ENCODE peak calls at places on chromosomes 7 and 10, in nine cellular contexts. A is breast epithelium, K is stomach, J is HCT116, Z is sigmoid colon, U is spleen, I is K562, R is transverse colon, W is H1. L is an unnamed sample.

GRCh38 chr7:116780966-116781365 is 81.4 kb upstream of the CAPZA2 start:
- DNase-seq in J (no peak), R (peak; percentile 60), I (no peak), U (no peak), Z (no peak), W (no peak), A (peak; percentile 61), K (peak; percentile 85), L (no peak)

GRCh38 chr7:99201027-99201426 is 6.9 kb downstream of the KPNA7 start:
- DNase-seq in J (no peak), A (no peak), K (no peak), I (no peak), W (no peak), U (no peak), R (no peak), Z (no peak), L (no peak)

GRCh38 chr7:30474893-30475292 is 3.7 kb downstream of the NOD1 start:
- DNase-seq in Z (peak; percentile 72), K (no peak), R (no peak), I (no peak), J (no peak), U (no peak), W (no peak), A (no peak), L (no peak)

GRCh38 chr10:61897671-61898434 is 3.6 kb upstream of the ARID5B start:
- DNase-seq in R (peak; percentile 54), A (no peak), Z (peak; percentile 70), K (peak; percentile 55), J (no peak), U (no peak), W (no peak), I (no peak), L (no peak)

GRCh38 chr7:90824386-90825307 is 228.5 kb downstream of the CDK14 start:
- DNase-seq in U (no peak), J (no peak), R (no peak), W (no peak), I (no peak), Z (no peak), K (no peak), A (no peak), L (no peak)

GRCh38 chr7:23685770-23686169 is 5.8 kb downstream of the FAM221A start:
- DNase-seq in R (no peak), U (no peak), Z (no peak), J (no peak), I (no peak), A (no peak), K (no peak), W (no peak), L (no peak)

GRCh38 chr7:50664937-50665336 is 99.7 kb upstream of the DDC start:
- DNase-seq in U (no peak), A (no peak), K (no peak), Z (no peak), R (no peak), W (no peak), I (no peak), J (no peak), L (no peak)

GRCh38 chr10:132523561-132524442 is 13.8 kb upstream of the INPP5A start:
- DNase-seq in I (no peak), A (peak; percentile 14), K (no peak), Z (peak; percentile 61), W (no peak), R (peak; percentile 6), U (peak; percentile 64), J (no peak), L (no peak)

GRCh38 chr7:66146701-66147100 is 32.1 kb downstream of the CRCP start:
- DNase-seq in Z (no peak), U (no peak), K (no peak), J (no peak), A (no peak), W (no peak), R (no peak), I (no peak), L (no peak)

GRCh38 chr7:37445064-37445723 is 3.5 kb downstream of the ELMO1 start:
- DNase-seq in K (no peak), Z (no peak), R (no peak), J (no peak), A (no peak), I (no peak), W (no peak), U (no peak), L (no peak)

DNA sequence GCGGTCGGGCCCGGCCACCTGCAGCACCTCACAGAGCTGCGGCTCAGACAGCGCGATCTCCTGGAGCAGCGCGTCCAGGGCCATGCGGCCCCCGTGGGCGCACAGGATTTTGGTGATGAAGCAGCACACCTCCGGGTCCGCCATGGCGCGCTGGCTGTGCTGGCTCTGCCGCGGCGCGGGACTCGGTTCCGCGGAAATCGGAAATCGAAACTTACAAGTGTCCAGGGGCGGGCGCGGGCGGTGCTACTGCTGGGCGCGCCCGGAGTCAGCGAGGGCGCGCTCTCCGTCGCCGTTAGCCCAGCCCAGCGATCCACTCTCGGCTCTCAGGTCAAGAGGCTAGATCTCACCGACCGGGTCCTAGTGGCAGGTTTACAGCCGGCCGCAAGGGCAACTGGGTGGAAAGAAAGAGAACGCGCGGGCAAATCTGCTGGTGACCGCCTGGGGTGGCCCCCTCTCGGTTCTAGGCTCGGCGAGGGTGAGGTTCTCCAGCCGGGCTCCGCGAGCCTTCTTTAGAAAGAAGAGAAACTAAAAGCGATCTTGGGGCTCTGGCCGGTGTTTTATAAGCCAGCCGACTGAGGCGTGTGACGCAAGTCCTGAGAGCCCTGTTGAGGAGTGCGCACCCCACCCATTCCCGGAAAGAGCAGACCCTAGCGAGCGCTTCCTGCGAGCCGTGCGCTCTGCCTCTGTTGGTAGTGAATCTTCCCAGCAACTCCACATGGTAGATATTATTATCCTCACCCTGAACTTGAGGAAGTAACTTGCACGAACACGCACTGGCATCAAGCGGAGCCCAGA is at the start of gene ZC3HAV1:
- DNase-seq in A (peak; percentile 80), R (peak; percentile 91), K (peak; percentile 88), Z (peak; percentile 96), J (peak; percentile 50), I (peak; percentile 87), U (peak; percentile 97), W (no peak), L (peak; percentile 82)
- TF ChIP-seq POLR2A in A (peak; percentile 49), R (peak; percentile 91), K (no peak), Z (peak; percentile 52), J (peak; percentile 34), I (peak; percentile 93), U (no peak), W (peak; percentile 61), L (peak; percentile 92)

GRCh38 chr7:36116347-36117200 is 36.5 kb upstream of the EEPD1 start:
- DNase-seq in K (no peak), R (no peak), J (peak; percentile 56), U (no peak), Z (no peak), A (no peak), I (no peak), W (no peak), L (no peak)

GRCh38 chr7:36118344-36118743 is 34.7 kb upstream of the EEPD1 start:
- DNase-seq in J (no peak), I (no peak), Z (no peak), A (no peak), W (no peak), K (no peak), U (no peak), R (no peak), L (no peak)

GRCh38 chr7:36117201-36117840 is 35.7 kb upstream of the EEPD1 start:
- DNase-seq in W (no peak), J (no peak), R (no peak), K (no peak), U (no peak), Z (no peak), I (no peak), A (no peak), L (no peak)

GRCh38 chr7:36114355-36114754 is 38.7 kb upstream of the EEPD1 start:
- DNase-seq in J (no peak), A (no peak), R (no peak), I (no peak), Z (no peak), U (no peak), K (no peak), W (no peak), L (no peak)

GRCh38 chr7:36115448-36116321 is 37.4 kb upstream of the EEPD1 start:
- DNase-seq in Z (peak; percentile 80), U (no peak), R (peak; percentile 78), A (no peak), J (peak; percentile 90), W (no peak), I (no peak), K (peak; percentile 75), L (peak; percentile 45)
- TF ChIP-seq POLR2AphosphoS5 in Z (no peak), U (no peak), R (no peak), A (no peak), J (peak; percentile 57), W (no peak), I (no peak), K (no peak), L (peak; percentile 55)

DNA sequence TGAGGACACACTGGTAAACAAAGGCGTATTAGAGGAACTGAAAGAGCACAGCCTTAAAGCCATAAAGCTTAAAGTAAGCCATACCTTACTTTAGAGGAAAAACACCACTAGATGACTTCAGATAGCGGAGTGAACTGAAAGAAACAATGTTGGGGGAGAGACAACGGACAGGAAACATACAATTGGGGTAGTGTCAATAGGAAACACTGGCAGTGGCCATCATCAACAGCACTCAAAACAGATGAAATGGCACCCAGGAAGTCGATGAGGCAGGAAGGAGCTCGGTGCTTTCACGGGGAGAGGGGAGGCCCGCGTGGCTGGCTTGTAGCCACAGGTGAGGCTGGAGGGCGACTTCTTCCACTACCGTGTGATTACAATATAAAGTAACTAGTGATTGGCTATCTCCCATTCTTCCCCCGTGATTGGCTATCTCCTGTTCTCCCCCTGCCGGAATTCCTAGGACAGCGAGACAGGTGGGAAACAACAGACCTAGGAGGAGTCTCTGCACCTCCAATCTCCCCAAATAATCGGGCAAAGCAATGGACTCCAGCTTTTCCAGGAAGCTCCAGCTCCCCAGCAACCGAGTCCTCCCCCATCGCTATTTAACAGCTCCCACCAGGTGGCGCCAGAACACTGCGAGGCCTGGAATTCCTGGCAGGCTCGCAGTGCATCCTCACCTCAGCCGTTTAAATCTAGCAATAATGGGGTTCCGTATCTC is 2.4 kb upstream of the TAS2R38 start:
- DNase-seq in U (peak; percentile 93), W (peak; percentile 79), A (peak; percentile 71), Z (no peak), R (peak; percentile 83), K (peak; percentile 84), I (peak; percentile 79), J (peak; percentile 60), L (peak; percentile 33)
- TF ChIP-seq POLR2A in U (no peak), W (no peak), A (no peak), Z (no peak), R (no peak), K (no peak), I (no peak), J (no peak), L (no peak)

DNA sequence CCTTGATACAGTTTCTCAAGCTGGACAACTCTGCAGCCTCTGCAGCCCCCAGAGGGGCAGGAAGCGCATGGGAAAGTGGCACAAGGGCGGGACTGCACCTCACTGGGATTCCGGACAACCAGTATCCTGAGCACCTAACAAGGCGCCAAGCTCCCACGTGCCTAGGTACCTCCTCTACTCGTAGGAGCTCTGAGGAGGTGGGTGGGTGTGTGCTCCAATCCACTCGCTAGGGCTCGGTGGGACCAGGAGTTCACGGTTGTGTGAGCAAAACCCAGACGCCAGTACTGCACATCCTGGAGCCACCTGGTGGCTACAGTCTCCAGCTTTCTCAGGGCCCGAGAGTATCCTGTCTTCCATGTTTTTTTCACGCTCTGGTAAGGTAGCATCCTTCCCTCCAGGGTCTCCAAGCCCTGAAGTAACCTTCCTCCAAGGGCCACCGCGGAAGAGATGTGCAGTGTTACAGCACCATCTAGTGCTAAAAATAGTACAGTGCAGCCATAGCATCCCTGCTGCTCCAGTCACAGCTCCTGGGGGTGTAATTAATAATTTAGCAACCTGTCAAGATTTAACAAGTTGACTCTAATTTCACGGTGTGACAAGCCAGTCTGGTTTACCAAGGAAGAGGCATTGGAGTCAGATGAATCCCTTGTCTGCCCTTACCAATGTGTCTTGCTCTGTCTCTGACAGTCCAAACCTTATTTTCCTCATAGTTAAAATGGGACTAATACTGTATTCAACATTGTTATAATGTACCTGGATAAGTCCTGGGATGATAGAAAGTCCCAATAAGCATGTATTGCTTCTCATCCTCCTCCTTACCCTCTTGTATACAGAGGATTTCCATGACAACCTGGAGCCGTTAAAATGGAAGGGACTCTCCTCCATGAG is 70.4 kb downstream of the HERPUD2 start:
- DNase-seq in A (no peak), I (peak; percentile 69), J (peak; percentile 23), K (peak; percentile 28), R (no peak), W (peak; percentile 29), Z (no peak), U (no peak), L (peak; percentile 20)
- TF ChIP-seq POLR2AphosphoS5 in A (no peak), I (no peak), J (no peak), K (no peak), R (no peak), W (no peak), Z (no peak), U (peak; percentile 11), L (no peak)